ENCODE peak calls at places on chromosomes 6 and 20, in seven cellular contexts. M, Y, G, P, X, C and Z are unnamed samples.

GRCh38 chr6:44035621-44036020 is 91.6 kb downstream of the MRPL14 start:
- DNase-seq in M (no peak), Y (no peak), G (no peak), P (no peak), X (no peak), C (no peak), Z (peak; percentile 14)

GRCh38 chr6:99607416-99608036 is 893 bp downstream of the PRDM13 start:
- DNase-seq in M (no peak), Y (peak; percentile 55), G (no peak), P (no peak), X (no peak), C (no peak), Z (no peak)

GRCh38 chr6:133326584-133326983 is 85.4 kb downstream of the EYA4 start:
- DNase-seq in M (no peak), Y (no peak), G (no peak), P (no peak), X (no peak), C (no peak), Z (peak; percentile 59)

GRCh38 chr6:106082735-106083398 is 3.3 kb upstream of the PRDM1 start:
- DNase-seq in M (peak; percentile 94), Y (no peak), G (peak; percentile 82), P (no peak), X (no peak), C (no peak), Z (no peak)

GRCh38 chr20:61073376-61073775 is 178.7 kb upstream of the CDH4 start:
- DNase-seq in M (peak; percentile 20), Y (no peak), G (no peak), P (no peak), X (no peak), C (no peak), Z (no peak)

GRCh38 chr6:157056275-157056674 is 267.0 kb downstream of the TMEM242 start:
- DNase-seq in M (no peak), Y (no peak), G (no peak), P (no peak), X (no peak), C (no peak), Z (no peak)

GRCh38 chr6:101700655-101701054 is 307.1 kb downstream of the GRIK2 start:
- DNase-seq in M (no peak), Y (no peak), G (no peak), P (no peak), X (no peak), C (no peak), Z (peak; percentile 58)

GRCh38 chr6:108655840-108656650 is 95.3 kb downstream of the FOXO3 start:
- DNase-seq in M (peak; percentile 70), Y (no peak), G (peak; percentile 70), P (no peak), X (no peak), C (no peak), Z (no peak)

GRCh38 chr20:44585042-44585968 is 2.9 kb downstream of the PKIG start:
- DNase-seq in M (no peak), Y (no peak), G (no peak), P (no peak), X (no peak), C (no peak), Z (no peak)

GRCh38 chr20:37636212-37636975 is 57.4 kb upstream of the CTNNBL1 start:
- DNase-seq in M (no peak), Y (no peak), G (no peak), P (no peak), X (no peak), C (no peak), Z (no peak)

GRCh38 chr6:84403545-84403944 is 176.1 kb upstream of the CEP162 start:
- DNase-seq in M (no peak), Y (no peak), G (no peak), P (no peak), X (no peak), C (no peak), Z (no peak)

GRCh38 chr6:25369450-25370086 is 90.4 kb downstream of the CARMIL1 start:
- DNase-seq in M (no peak), Y (no peak), G (no peak), P (no peak), X (no peak), C (peak; percentile 78), Z (no peak)

GRCh38 chr6:149834513-149835481 is 29.4 kb downstream of the LRP11 start:
- DNase-seq in M (peak; percentile 66), Y (peak; percentile 69), G (no peak), P (no peak), X (peak; percentile 88), C (peak; percentile 60), Z (peak; percentile 75)